ENCODE peak calls at places on chromosomes 13 and 19, in eight cellular contexts. One of them, this sample, is unnamed. For H3K4me1 and H3K9me3, the result is how much of the 10 kb centered on the place peaks cover.

GRCh38 chr13:79775830-79776229 is 294.9 kb downstream of the NDFIP2 start:
- DNase-seq in psoas muscle: no peak
- DNase-seq in uterus: no peak
- DNase-seq in upper lobe of left lung: peak
- DNase-seq in Peyer's patch: no peak
- DNase-seq in Caco-2: peak
- DNase-seq in tibial artery: no peak
- DNase-seq in HCT116: peak
- DNase-seq in this sample: peak

GRCh38 chr19:485583-486236 is 10.6 kb upstream of the MADCAM1 start:
- DNase-seq in psoas muscle: no peak
- DNase-seq in uterus: no peak
- DNase-seq in upper lobe of left lung: no peak
- DNase-seq in Peyer's patch: no peak
- DNase-seq in Caco-2: no peak
- DNase-seq in tibial artery: peak
- DNase-seq in HCT116: no peak
- DNase-seq in this sample: no peak

GRCh38 chr19:1465191-1466016 is 13.6 kb downstream of the C19orf25 start:
- DNase-seq in psoas muscle: peak
- DNase-seq in uterus: no peak
- DNase-seq in upper lobe of left lung: peak
- DNase-seq in Peyer's patch: peak
- DNase-seq in Caco-2: no peak
- DNase-seq in tibial artery: no peak
- DNase-seq in HCT116: no peak
- DNase-seq in this sample: peak

GRCh38 chr19:33580026-33580644 is 41.6 kb upstream of the CHST8 start:
- DNase-seq in psoas muscle: no peak
- DNase-seq in uterus: no peak
- DNase-seq in upper lobe of left lung: no peak
- DNase-seq in Peyer's patch: no peak
- DNase-seq in Caco-2: no peak
- DNase-seq in tibial artery: no peak
- DNase-seq in HCT116: no peak
- DNase-seq in this sample: no peak

GRCh38 chr19:41537789-41538188 is 38.2 kb upstream of the CEACAM21 start:
- DNase-seq in psoas muscle: no peak
- DNase-seq in uterus: no peak
- DNase-seq in upper lobe of left lung: no peak
- DNase-seq in Peyer's patch: no peak
- DNase-seq in Caco-2: no peak
- DNase-seq in tibial artery: no peak
- DNase-seq in HCT116: no peak
- DNase-seq in this sample: no peak

GRCh38 chr13:105471683-105472082 is 1063.8 kb downstream of the EFNB2 start:
- DNase-seq in psoas muscle: no peak
- DNase-seq in uterus: no peak
- DNase-seq in upper lobe of left lung: no peak
- DNase-seq in Peyer's patch: no peak
- DNase-seq in Caco-2: no peak
- DNase-seq in tibial artery: no peak
- DNase-seq in HCT116: no peak
- DNase-seq in this sample: no peak

GRCh38 chr19:6164906-6165531 is 29.6 kb downstream of the ACSBG2 start:
- DNase-seq in psoas muscle: no peak
- DNase-seq in uterus: no peak
- DNase-seq in upper lobe of left lung: no peak
- DNase-seq in Peyer's patch: no peak
- DNase-seq in Caco-2: no peak
- DNase-seq in tibial artery: no peak
- DNase-seq in HCT116: no peak
- DNase-seq in this sample: no peak

GRCh38 chr13:44620057-44620456 is 43.9 kb upstream of the TSC22D1 start:
- DNase-seq in psoas muscle: no peak
- DNase-seq in uterus: no peak
- DNase-seq in upper lobe of left lung: no peak
- DNase-seq in Peyer's patch: no peak
- DNase-seq in Caco-2: no peak
- DNase-seq in tibial artery: no peak
- DNase-seq in HCT116: no peak
- DNase-seq in this sample: no peak

GRCh38 chr13:45303866-45304265 is 37.1 kb downstream of the TPT1 start:
- DNase-seq in psoas muscle: no peak
- DNase-seq in uterus: no peak
- DNase-seq in upper lobe of left lung: no peak
- DNase-seq in Peyer's patch: no peak
- DNase-seq in Caco-2: no peak
- DNase-seq in tibial artery: no peak
- DNase-seq in HCT116: no peak
- DNase-seq in this sample: no peak

GRCh38 chr19:16660763-16661479 is at the start of gene TMEM38A:
- DNase-seq in psoas muscle: peak
- DNase-seq in uterus: peak
- DNase-seq in upper lobe of left lung: peak
- DNase-seq in Peyer's patch: peak
- DNase-seq in Caco-2: peak
- DNase-seq in tibial artery: peak
- DNase-seq in HCT116: no peak
- DNase-seq in this sample: peak

GRCh38 chr13:108369412-108369811 is 99.9 kb downstream of the TNFSF13B start:
- DNase-seq in psoas muscle: no peak
- DNase-seq in uterus: no peak
- DNase-seq in upper lobe of left lung: no peak
- DNase-seq in Peyer's patch: no peak
- DNase-seq in Caco-2: no peak
- DNase-seq in tibial artery: no peak
- DNase-seq in HCT116: no peak
- DNase-seq in this sample: no peak

GRCh38 chr13:76223999-76224398 is 587.9 kb downstream of the LMO7 start:
- DNase-seq in psoas muscle: no peak
- DNase-seq in uterus: no peak
- DNase-seq in upper lobe of left lung: no peak
- DNase-seq in Peyer's patch: no peak
- DNase-seq in Caco-2: no peak
- DNase-seq in tibial artery: no peak
- DNase-seq in HCT116: no peak
- DNase-seq in this sample: no peak

GRCh38 chr13:76231522-76232167 is 595.5 kb downstream of the LMO7 start:
- DNase-seq in psoas muscle: no peak
- DNase-seq in uterus: no peak
- DNase-seq in upper lobe of left lung: no peak
- DNase-seq in Peyer's patch: no peak
- DNase-seq in Caco-2: no peak
- DNase-seq in tibial artery: no peak
- DNase-seq in HCT116: no peak
- DNase-seq in this sample: no peak

GRCh38 chr13:76225815-76226489 is 589.8 kb downstream of the LMO7 start:
- DNase-seq in psoas muscle: peak
- DNase-seq in uterus: no peak
- DNase-seq in upper lobe of left lung: no peak
- DNase-seq in Peyer's patch: no peak
- DNase-seq in Caco-2: no peak
- DNase-seq in tibial artery: no peak
- DNase-seq in HCT116: no peak
- DNase-seq in this sample: no peak

GRCh38 chr13:76226941-76227340 is 590.8 kb downstream of the LMO7 start:
- DNase-seq in psoas muscle: no peak
- DNase-seq in uterus: no peak
- DNase-seq in upper lobe of left lung: no peak
- DNase-seq in Peyer's patch: no peak
- DNase-seq in Caco-2: no peak
- DNase-seq in tibial artery: no peak
- DNase-seq in HCT116: no peak
- DNase-seq in this sample: no peak

GRCh38 chr13:76229281-76229680 is 593.2 kb downstream of the LMO7 start:
- DNase-seq in psoas muscle: no peak
- DNase-seq in uterus: no peak
- DNase-seq in upper lobe of left lung: no peak
- DNase-seq in Peyer's patch: no peak
- DNase-seq in Caco-2: no peak
- DNase-seq in tibial artery: no peak
- DNase-seq in HCT116: no peak
- DNase-seq in this sample: no peak
- H3K4me1 ChIP-seq in psoas muscle: under half
- H3K4me1 ChIP-seq in uterus: under half
- H3K4me1 ChIP-seq in upper lobe of left lung: under half
- H3K4me1 ChIP-seq in Peyer's patch: under half
- H3K4me1 ChIP-seq in Caco-2: under half
- H3K4me1 ChIP-seq in tibial artery: under half
- H3K4me1 ChIP-seq in HCT116: under half
- H3K4me1 ChIP-seq in this sample: under half

GRCh38 chr13:113547248-113547971 is 37.1 kb upstream of the TFDP1 start:
- DNase-seq in psoas muscle: no peak
- DNase-seq in uterus: no peak
- DNase-seq in upper lobe of left lung: no peak
- DNase-seq in Peyer's patch: no peak
- DNase-seq in Caco-2: peak
- DNase-seq in tibial artery: peak
- DNase-seq in HCT116: no peak
- DNase-seq in this sample: no peak
- H3K9me3 ChIP-seq in psoas muscle: under half
- H3K9me3 ChIP-seq in uterus: under half
- H3K9me3 ChIP-seq in upper lobe of left lung: under half
- H3K9me3 ChIP-seq in Peyer's patch: under half
- H3K9me3 ChIP-seq in Caco-2: under half
- H3K9me3 ChIP-seq in tibial artery: under half
- H3K9me3 ChIP-seq in HCT116: under half
- H3K9me3 ChIP-seq in this sample: under half

DNA sequence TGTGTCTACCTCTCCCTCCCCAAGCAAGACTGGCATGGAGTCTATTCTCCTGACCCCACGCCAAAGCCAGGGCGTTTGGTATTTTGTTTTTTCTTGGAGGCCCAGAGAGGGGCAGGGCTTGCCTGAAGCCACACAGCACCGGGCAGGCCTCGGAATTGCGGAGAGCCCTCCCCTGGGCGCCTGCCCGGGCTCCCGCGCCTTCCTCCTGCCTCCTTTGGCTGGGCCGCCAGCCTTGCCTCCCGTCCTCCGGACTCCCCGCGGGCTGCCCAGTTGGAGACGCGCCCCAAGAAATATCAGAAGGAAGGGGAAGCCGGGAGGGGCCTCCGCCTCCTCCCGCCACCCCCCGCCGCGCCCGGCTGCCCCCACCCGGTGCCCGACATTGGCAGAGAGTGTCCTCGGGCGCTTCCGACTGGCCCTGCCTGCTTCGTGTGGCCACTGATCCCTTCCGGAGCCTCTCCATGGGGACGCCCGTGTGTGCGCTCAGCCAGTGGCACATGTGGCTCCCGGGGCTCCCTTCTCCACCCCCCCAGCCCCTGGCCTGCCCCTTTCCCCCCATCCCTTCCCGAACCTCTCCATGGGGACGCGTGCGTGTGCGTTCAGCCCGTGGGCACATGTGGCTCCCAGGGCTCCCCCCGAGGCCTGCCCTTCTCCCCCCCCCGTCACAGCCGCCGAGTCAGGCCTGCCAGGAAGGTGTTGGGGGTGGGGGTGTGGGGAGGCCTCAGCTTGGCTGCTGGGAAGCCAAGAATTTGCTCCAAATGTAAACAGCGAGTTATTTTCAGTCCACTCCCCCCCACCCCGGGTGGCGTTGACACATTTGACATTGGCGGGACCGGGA is 37.3 kb downstream of the NFIC start:
- DNase-seq in psoas muscle: peak
- DNase-seq in uterus: peak
- DNase-seq in upper lobe of left lung: peak
- DNase-seq in Peyer's patch: peak
- DNase-seq in Caco-2: no peak
- DNase-seq in tibial artery: peak
- DNase-seq in HCT116: no peak
- DNase-seq in this sample: peak
- H3K4me1 ChIP-seq in psoas muscle: half or more
- H3K4me1 ChIP-seq in uterus: under half
- H3K4me1 ChIP-seq in upper lobe of left lung: half or more
- H3K4me1 ChIP-seq in Peyer's patch: under half
- H3K4me1 ChIP-seq in Caco-2: under half
- H3K4me1 ChIP-seq in tibial artery: half or more
- H3K4me1 ChIP-seq in HCT116: under half
- H3K4me1 ChIP-seq in this sample: under half

DNA sequence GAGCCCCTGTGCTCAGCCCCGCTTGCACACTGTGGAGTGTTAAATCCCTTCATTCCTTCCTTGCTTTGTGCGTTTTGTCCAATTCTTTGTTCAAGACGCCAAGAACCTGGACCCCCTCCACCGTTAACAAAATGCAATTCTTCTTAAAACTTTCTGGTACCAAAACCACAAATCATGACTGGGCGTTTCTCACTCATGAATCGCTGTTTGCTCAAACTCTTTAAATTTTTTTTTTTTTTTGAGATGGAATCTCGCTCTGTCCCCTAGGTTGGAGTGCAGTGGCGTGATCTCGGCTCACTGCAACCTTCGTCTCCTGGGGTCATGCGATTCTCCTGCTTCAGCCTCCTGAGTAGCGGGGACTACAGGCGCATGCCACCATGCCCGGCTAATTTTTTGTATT is 841 bp downstream of the ZNF20 start:
- DNase-seq in psoas muscle: no peak
- DNase-seq in uterus: no peak
- DNase-seq in upper lobe of left lung: no peak
- DNase-seq in Peyer's patch: no peak
- DNase-seq in Caco-2: no peak
- DNase-seq in tibial artery: no peak
- DNase-seq in HCT116: no peak
- DNase-seq in this sample: no peak
- H3K9me3 ChIP-seq in psoas muscle: under half
- H3K9me3 ChIP-seq in uterus: under half
- H3K9me3 ChIP-seq in upper lobe of left lung: under half
- H3K9me3 ChIP-seq in Peyer's patch: under half
- H3K9me3 ChIP-seq in Caco-2: under half
- H3K9me3 ChIP-seq in tibial artery: under half
- H3K9me3 ChIP-seq in HCT116: under half
- H3K9me3 ChIP-seq in this sample: under half

This sample was measured in mucosa of descending colon.